ENCODE peak calls at places on chromosomes 5 and 9, in five cellular contexts. S, H, V, N and T are unnamed samples.

GRCh38 chr9:101778332-101778731 is 39.9 kb upstream of the GRIN3A start:
- DNase-seq in S (no peak), H (no peak), V (no peak), N (no peak), T (no peak)

GRCh38 chr5:150574818-150575537 is 65.5 kb upstream of the SYNPO start:
- DNase-seq in S (no peak), H (no peak), V (no peak), N (no peak), T (no peak)

GRCh38 chr9:27395484-27395921 is 98.6 kb upstream of the EQTN start:
- DNase-seq in S (no peak), H (no peak), V (no peak), N (peak; percentile 78), T (no peak)

GRCh38 chr5:29079771-29080170 is 2041.4 kb upstream of the CDH9 start:
- DNase-seq in S (no peak), H (no peak), V (no peak), N (no peak), T (no peak)

GRCh38 chr5:83522431-83522830 is 50.9 kb downstream of the VCAN start:
- DNase-seq in S (no peak), H (no peak), V (no peak), N (no peak), T (no peak)

GRCh38 chr9:78103971-78104433 is 72.4 kb upstream of the GNAQ start:
- DNase-seq in S (no peak), H (no peak), V (no peak), N (no peak), T (no peak)

GRCh38 chr5:134411546-134412266 is at the start of gene CDKN2AIPNL:
- DNase-seq in S (peak; percentile 89), H (peak; percentile 99), V (peak; percentile 90), N (peak; percentile 81), T (peak; percentile 94)

GRCh38 chr9:134259708-134260107 is 66.5 kb upstream of the RXRA start:
- DNase-seq in S (no peak), H (no peak), V (no peak), N (no peak), T (no peak)

GRCh38 chr5:95390812-95391492 is at the start of gene FAM81B:
- DNase-seq in S (no peak), H (no peak), V (no peak), N (no peak), T (no peak)

GRCh38 chr5:174736351-174736721 is 12.0 kb downstream of the MSX2 start:
- DNase-seq in S (no peak), H (no peak), V (no peak), N (no peak), T (no peak)

GRCh38 chr5:130616161-130616560 is 548.9 kb downstream of the HINT1 start:
- DNase-seq in S (no peak), H (no peak), V (no peak), N (peak; percentile 28), T (no peak)

GRCh38 chr5:26326153-26326759 is 712.1 kb downstream of the CDH9 start:
- DNase-seq in S (no peak), H (peak; percentile 68), V (no peak), N (no peak), T (no peak)

GRCh38 chr9:72952914-72953313 is at the start of gene ALDH1A1:
- DNase-seq in S (no peak), H (no peak), V (peak; percentile 40), N (peak; percentile 10), T (no peak)

GRCh38 chr5:111689576-111689975 is 67.4 kb downstream of the NREP start:
- DNase-seq in S (no peak), H (no peak), V (no peak), N (no peak), T (no peak)

GRCh38 chr9:127520941-127521918 is 69.9 kb downstream of the LRSAM1 start:
- DNase-seq in S (no peak), H (no peak), V (no peak), N (no peak), T (no peak)

GRCh38 chr5:179148703-179149170 is 88.6 kb downstream of the ZNF354C start:
- DNase-seq in S (no peak), H (peak; percentile 38), V (no peak), N (no peak), T (peak; percentile 27)

GRCh38 chr5:118777468-118777746 is 210.9 kb downstream of the DTWD2 start:
- DNase-seq in S (no peak), H (no peak), V (no peak), N (no peak), T (no peak)

GRCh38 chr5:15483348-15484090 is 16.5 kb upstream of the FBXL7 start:
- DNase-seq in S (no peak), H (no peak), V (peak; percentile 50), N (no peak), T (no peak)

GRCh38 chr5:148760945-148761638 is 65.3 kb upstream of the ADRB2 start:
- DNase-seq in S (no peak), H (no peak), V (no peak), N (peak; percentile 48), T (no peak)

GRCh38 chr9:10855847-10856246 is 243.0 kb upstream of the PTPRD start:
- DNase-seq in S (no peak), H (no peak), V (no peak), N (no peak), T (no peak)

GRCh38 chr9:91151014-91151740 is 210.5 kb downstream of the AUH start:
- DNase-seq in S (no peak), H (no peak), V (no peak), N (peak; percentile 95), T (no peak)

GRCh38 chr5:7348168-7348802 is 47.7 kb upstream of the ADCY2 start:
- DNase-seq in S (no peak), H (no peak), V (no peak), N (no peak), T (no peak)

GRCh38 chr5:54049144-54049543 is 261.2 kb downstream of the ARL15 start:
- DNase-seq in S (no peak), H (no peak), V (no peak), N (no peak), T (no peak)

GRCh38 chr5:103340717-103341397 is 82.3 kb downstream of the MACIR start:
- DNase-seq in S (no peak), H (no peak), V (no peak), N (no peak), T (no peak)

GRCh38 chr5:53023969-53024368 is 34.8 kb downstream of the ITGA2 start:
- DNase-seq in S (no peak), H (no peak), V (no peak), N (peak; percentile 87), T (no peak)

GRCh38 chr5:156396063-156396829 is 69.3 kb downstream of the SGCD start:
- DNase-seq in S (no peak), H (no peak), V (no peak), N (no peak), T (no peak)

GRCh38 chr9:83649080-83649479 is 26.1 kb downstream of the IDNK start:
- DNase-seq in S (peak; percentile 76), H (peak; percentile 91), V (peak; percentile 49), N (peak; percentile 28), T (peak; percentile 73)

GRCh38 chr5:174818430-174818829 is 94.0 kb downstream of the MSX2 start:
- DNase-seq in S (no peak), H (no peak), V (no peak), N (no peak), T (no peak)

GRCh38 chr5:77076961-77077820 is 9.9 kb downstream of the ZBED3 start:
- DNase-seq in S (peak; percentile 81), H (peak; percentile 94), V (peak; percentile 24), N (peak; percentile 46), T (peak; percentile 76)

GRCh38 chr5:62778327-62779009 is 199.8 kb downstream of the LRRC70 start:
- DNase-seq in S (no peak), H (no peak), V (no peak), N (no peak), T (no peak)

GRCh38 chr5:103139264-103139865 is 19.3 kb downstream of the PPIP5K2 start:
- DNase-seq in S (peak; percentile 71), H (peak; percentile 87), V (peak; percentile 67), N (peak; percentile 50), T (peak; percentile 67)

GRCh38 chr9:121887553-121888437 is 205.3 kb downstream of the TTLL11 start:
- DNase-seq in S (no peak), H (no peak), V (no peak), N (no peak), T (no peak)

GRCh38 chr9:94728719-94729118 is 2.2 kb downstream of the AOPEP start:
- DNase-seq in S (no peak), H (no peak), V (no peak), N (no peak), T (no peak)
- H3K27me3 ChIP-seq in S (no peaks in the 10 kb centered on the region), H (no peaks in the 10 kb centered on the region), V (no peaks in the 10 kb centered on the region), N (no peaks in the 10 kb centered on the region), T (no peaks in the 10 kb centered on the region)

DNA sequence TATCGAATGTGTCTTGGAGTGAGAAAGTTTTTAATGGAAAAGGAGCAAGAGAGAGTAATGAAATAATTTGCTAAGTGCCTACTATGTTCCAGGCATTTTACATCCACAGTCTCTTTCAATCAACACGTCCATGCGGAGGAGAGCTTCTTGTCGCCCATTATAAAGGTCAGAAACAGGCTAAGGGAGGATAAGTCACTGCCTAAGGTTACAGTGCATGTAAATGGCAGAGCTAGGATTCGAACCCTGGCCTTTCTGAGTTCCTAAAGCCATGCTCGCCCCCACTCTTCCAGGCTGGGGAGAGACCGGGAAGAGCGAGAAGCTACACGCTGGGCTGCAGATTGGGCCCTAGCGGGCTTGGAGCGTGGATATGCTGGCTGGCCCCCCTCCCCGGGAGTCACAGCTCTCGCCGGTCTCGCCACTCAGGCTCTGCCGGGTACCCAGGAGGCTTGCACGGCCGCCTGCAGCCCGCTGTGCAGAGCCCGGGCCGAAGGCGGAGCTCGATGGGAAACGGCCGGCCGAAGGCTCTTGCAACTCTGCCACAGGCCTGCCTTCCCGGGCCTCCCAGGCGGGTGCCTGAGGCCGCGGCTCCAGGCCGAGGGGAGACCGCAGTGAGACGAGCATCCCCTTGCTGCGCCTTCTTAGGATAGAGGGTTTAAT is 775 bp upstream of the LHX2 start:
- DNase-seq in S (no peak), H (peak; percentile 69), V (no peak), N (no peak), T (no peak)
- H3K4me3 ChIP-seq in S (no peak overlapping the region), H (peak overlapping the region; percentile 20), V (no peak overlapping the region), N (no peak overlapping the region), T (peak overlapping the region; percentile 32)

GRCh38 chr9:132927704-132928103 is 16.7 kb downstream of the TSC1 start:
- DNase-seq in S (no peak), H (no peak), V (no peak), N (no peak), T (no peak)
- H3K36me3 ChIP-seq in S (peaks cover 42% of the 10 kb centered on the region), H (peaks cover 43% of the 10 kb centered on the region), V (no peaks in the 10 kb centered on the region), N (peaks cover 7% of the 10 kb centered on the region), T (peaks cover 87% of the 10 kb centered on the region)

GRCh38 chr5:160211352-160211751 is 18.0 kb upstream of the FABP6 start:
- DNase-seq in S (no peak), H (no peak), V (no peak), N (no peak), T (no peak)
- H3K27me3 ChIP-seq in S (peaks cover 44% of the 10 kb centered on the region), H (no peaks in the 10 kb centered on the region), V (no peaks in the 10 kb centered on the region), N (no peaks in the 10 kb centered on the region), T (no peaks in the 10 kb centered on the region)

GRCh38 chr5:96816991-96817390 is 9.2 kb upstream of the ERAP1 start:
- DNase-seq in S (no peak), H (no peak), V (no peak), N (no peak), T (no peak)
- H3K4me3 ChIP-seq in S (no peak overlapping the region), H (no peak overlapping the region), V (no peak overlapping the region), N (no peak overlapping the region), T (peak overlapping the region; percentile 4)